ENCODE peak calls at places on chromosomes 6 and 20, in six cellular contexts. E is NCI-H1092; F is renal cortical epithelial cell; T is stimulated activated CD8-positive, alpha-beta memory T cell treated with anti-CD3 and anti-CD28 coated beads, Interleukin-4, amount 100 ng/mL, for 4 hours; U is neuronal stem cell; N is cardiac fibroblast. Y is an unnamed sample.

GRCh38 chr6:42338573-42339218 is 113.0 kb downstream of the TRERF1 start:
- DNase-seq in E (no peak), F (peak), T (no peak), U (no peak), N (peak), Y (peak)

GRCh38 chr20:59933296-59933848 is at the start of gene SYCP2:
- DNase-seq in E (peak), F (no peak), T (no peak), U (no peak), N (peak), Y (peak)

GRCh38 chr6:157221049-157221816 is 102.1 kb downstream of the TMEM242 start:
- DNase-seq in E (peak), F (peak), T (peak), U (peak), N (peak), Y (peak)

GRCh38 chr20:21096321-21097043 is 9.7 kb downstream of the LINC00237 start:
- DNase-seq in E (peak), F (no peak), T (no peak), U (no peak), N (peak), Y (peak)

GRCh38 chr6:10520468-10520867 is 683 bp upstream of the GCNT2 start:
- DNase-seq in E (no peak), F (no peak), T (no peak), U (no peak), N (peak), Y (no peak)

GRCh38 chr6:100343678-100344077 is 121.0 kb downstream of the SIM1 start:
- DNase-seq in E (no peak), F (no peak), T (no peak), U (no peak), N (peak), Y (no peak)

GRCh38 chr20:63070771-63071540 is 64.2 kb upstream of the BHLHE23 start:
- DNase-seq in E (no peak), F (no peak), T (no peak), U (no peak), N (no peak), Y (no peak)

GRCh38 chr20:11155156-11155805 is 481.5 kb upstream of the JAG1 start:
- DNase-seq in E (peak), F (no peak), T (no peak), U (no peak), N (no peak), Y (no peak)

GRCh38 chr6:40779399-40779798 is 192.2 kb upstream of the LRFN2 start:
- DNase-seq in E (no peak), F (peak), T (no peak), U (no peak), N (peak), Y (peak)